ENCODE peak calls at places on chromosomes 7 and 10, in seven cellular contexts. One of them, this sample, is unnamed.

GRCh38 chr10:80671847-80672246 is 134.1 kb downstream of the SH2D4B start:
- DNase-seq in fibroblast of lung: no peak
- DNase-seq in T-helper 2 cell: no peak
- DNase-seq in smooth muscle cell of the brain vasculature: no peak
- DNase-seq in caudate nucleus: no peak
- DNase-seq in erythroblast: no peak
- DNase-seq in glutamatergic neuron: no peak
- DNase-seq in this sample: no peak

GRCh38 chr10:110634527-110635209 is 9.5 kb upstream of the RBM20 start:
- DNase-seq in fibroblast of lung: no peak
- DNase-seq in T-helper 2 cell: no peak
- DNase-seq in smooth muscle cell of the brain vasculature: no peak
- DNase-seq in caudate nucleus: no peak
- DNase-seq in erythroblast: no peak
- DNase-seq in glutamatergic neuron: no peak
- DNase-seq in this sample: no peak

GRCh38 chr7:88169717-88170320 is 50.0 kb downstream of the SRI start:
- DNase-seq in fibroblast of lung: peak; percentile 24
- DNase-seq in T-helper 2 cell: no peak
- DNase-seq in smooth muscle cell of the brain vasculature: no peak
- DNase-seq in caudate nucleus: no peak
- DNase-seq in erythroblast: peak; percentile 53
- DNase-seq in glutamatergic neuron: no peak
- DNase-seq in this sample: peak; percentile 2

GRCh38 chr7:111982133-111982532 is 224.1 kb downstream of the DOCK4 start:
- DNase-seq in fibroblast of lung: no peak
- DNase-seq in T-helper 2 cell: no peak
- DNase-seq in smooth muscle cell of the brain vasculature: no peak
- DNase-seq in caudate nucleus: no peak
- DNase-seq in erythroblast: no peak
- DNase-seq in glutamatergic neuron: no peak
- DNase-seq in this sample: no peak

GRCh38 chr10:29555091-29555745 is 79.6 kb downstream of the SVIL start:
- DNase-seq in fibroblast of lung: no peak
- DNase-seq in T-helper 2 cell: no peak
- DNase-seq in smooth muscle cell of the brain vasculature: no peak
- DNase-seq in caudate nucleus: no peak
- DNase-seq in erythroblast: no peak
- DNase-seq in glutamatergic neuron: no peak
- DNase-seq in this sample: no peak

GRCh38 chr10:52004342-52004949 is 305.1 kb upstream of the CSTF2T start:
- DNase-seq in fibroblast of lung: peak; percentile 69
- DNase-seq in T-helper 2 cell: no peak
- DNase-seq in smooth muscle cell of the brain vasculature: peak; percentile 17
- DNase-seq in caudate nucleus: no peak
- DNase-seq in erythroblast: peak; percentile 25
- DNase-seq in glutamatergic neuron: no peak
- DNase-seq in this sample: peak; percentile 8

GRCh38 chr10:73922007-73922863 is 11.3 kb downstream of the PLAU start:
- DNase-seq in fibroblast of lung: no peak
- DNase-seq in T-helper 2 cell: no peak
- DNase-seq in smooth muscle cell of the brain vasculature: no peak
- DNase-seq in caudate nucleus: no peak
- DNase-seq in erythroblast: no peak
- DNase-seq in glutamatergic neuron: no peak
- DNase-seq in this sample: no peak

GRCh38 chr7:21944616-21945373 is 904 bp downstream of the CDCA7L start:
- DNase-seq in fibroblast of lung: no peak
- DNase-seq in T-helper 2 cell: no peak
- DNase-seq in smooth muscle cell of the brain vasculature: no peak
- DNase-seq in caudate nucleus: no peak
- DNase-seq in erythroblast: peak; percentile 75
- DNase-seq in glutamatergic neuron: peak; percentile 23
- DNase-seq in this sample: peak; percentile 30

GRCh38 chr10:77355844-77356243 is 281.8 kb downstream of the KCNMA1 start:
- DNase-seq in fibroblast of lung: peak; percentile 75
- DNase-seq in T-helper 2 cell: no peak
- DNase-seq in smooth muscle cell of the brain vasculature: no peak
- DNase-seq in caudate nucleus: no peak
- DNase-seq in erythroblast: no peak
- DNase-seq in glutamatergic neuron: no peak
- DNase-seq in this sample: peak; percentile 86

GRCh38 chr10:119680050-119680449 is 28.9 kb downstream of the BAG3 start:
- DNase-seq in fibroblast of lung: peak; percentile 63
- DNase-seq in T-helper 2 cell: no peak
- DNase-seq in smooth muscle cell of the brain vasculature: no peak
- DNase-seq in caudate nucleus: no peak
- DNase-seq in erythroblast: no peak
- DNase-seq in glutamatergic neuron: no peak
- DNase-seq in this sample: no peak

GRCh38 chr7:73700070-73700423 is 16.6 kb downstream of the BUD23 start:
- DNase-seq in fibroblast of lung: no peak
- DNase-seq in T-helper 2 cell: no peak
- DNase-seq in smooth muscle cell of the brain vasculature: no peak
- DNase-seq in caudate nucleus: no peak
- DNase-seq in erythroblast: no peak
- DNase-seq in glutamatergic neuron: no peak
- DNase-seq in this sample: no peak

GRCh38 chr7:115122388-115122787 is 200.5 kb downstream of the MDFIC start:
- DNase-seq in fibroblast of lung: no peak
- DNase-seq in T-helper 2 cell: no peak
- DNase-seq in smooth muscle cell of the brain vasculature: no peak
- DNase-seq in caudate nucleus: no peak
- DNase-seq in erythroblast: no peak
- DNase-seq in glutamatergic neuron: no peak
- DNase-seq in this sample: no peak

GRCh38 chr7:81776972-81777371 is 7.1 kb upstream of the HGF start:
- DNase-seq in fibroblast of lung: no peak
- DNase-seq in T-helper 2 cell: no peak
- DNase-seq in smooth muscle cell of the brain vasculature: no peak
- DNase-seq in caudate nucleus: no peak
- DNase-seq in erythroblast: no peak
- DNase-seq in glutamatergic neuron: no peak
- DNase-seq in this sample: no peak

GRCh38 chr7:51240868-51241267 is 75.7 kb downstream of the COBL start:
- DNase-seq in fibroblast of lung: no peak
- DNase-seq in T-helper 2 cell: no peak
- DNase-seq in smooth muscle cell of the brain vasculature: no peak
- DNase-seq in caudate nucleus: no peak
- DNase-seq in erythroblast: no peak
- DNase-seq in glutamatergic neuron: no peak
- DNase-seq in this sample: no peak

GRCh38 chr7:144391823-144392255 is 11.7 kb downstream of the NOBOX start:
- DNase-seq in fibroblast of lung: peak; percentile 79
- DNase-seq in T-helper 2 cell: no peak
- DNase-seq in smooth muscle cell of the brain vasculature: peak; percentile 39
- DNase-seq in caudate nucleus: no peak
- DNase-seq in erythroblast: peak; percentile 52
- DNase-seq in glutamatergic neuron: no peak
- DNase-seq in this sample: peak; percentile 43

GRCh38 chr10:129193148-129193547 is 273.9 kb upstream of the MGMT start:
- DNase-seq in fibroblast of lung: peak; percentile 6
- DNase-seq in T-helper 2 cell: no peak
- DNase-seq in smooth muscle cell of the brain vasculature: no peak
- DNase-seq in caudate nucleus: no peak
- DNase-seq in erythroblast: no peak
- DNase-seq in glutamatergic neuron: no peak
- DNase-seq in this sample: no peak

GRCh38 chr10:116690356-116691078 is 51.8 kb downstream of the HSPA12A start:
- DNase-seq in fibroblast of lung: peak; percentile 39
- DNase-seq in T-helper 2 cell: no peak
- DNase-seq in smooth muscle cell of the brain vasculature: no peak
- DNase-seq in caudate nucleus: no peak
- DNase-seq in erythroblast: no peak
- DNase-seq in glutamatergic neuron: peak; percentile 51
- DNase-seq in this sample: no peak

GRCh38 chr10:51960494-51960895 is 261.1 kb upstream of the CSTF2T start:
- DNase-seq in fibroblast of lung: peak; percentile 87
- DNase-seq in T-helper 2 cell: no peak
- DNase-seq in smooth muscle cell of the brain vasculature: no peak
- DNase-seq in caudate nucleus: no peak
- DNase-seq in erythroblast: peak; percentile 44
- DNase-seq in glutamatergic neuron: no peak
- DNase-seq in this sample: peak; percentile 8

GRCh38 chr7:110541962-110542361 is 549.0 kb upstream of the LRRN3 start:
- DNase-seq in fibroblast of lung: no peak
- DNase-seq in T-helper 2 cell: no peak
- DNase-seq in smooth muscle cell of the brain vasculature: no peak
- DNase-seq in caudate nucleus: no peak
- DNase-seq in erythroblast: no peak
- DNase-seq in glutamatergic neuron: no peak
- DNase-seq in this sample: no peak

GRCh38 chr10:76126607-76127190 is 695.3 kb downstream of the LRMDA start:
- DNase-seq in fibroblast of lung: no peak
- DNase-seq in T-helper 2 cell: no peak
- DNase-seq in smooth muscle cell of the brain vasculature: no peak
- DNase-seq in caudate nucleus: no peak
- DNase-seq in erythroblast: no peak
- DNase-seq in glutamatergic neuron: no peak
- DNase-seq in this sample: no peak

GRCh38 chr10:6164271-6165095 is 38.2 kb upstream of the PFKFB3 start:
- DNase-seq in fibroblast of lung: no peak
- DNase-seq in T-helper 2 cell: no peak
- DNase-seq in smooth muscle cell of the brain vasculature: no peak
- DNase-seq in caudate nucleus: no peak
- DNase-seq in erythroblast: peak; percentile 70
- DNase-seq in glutamatergic neuron: no peak
- DNase-seq in this sample: no peak

GRCh38 chr10:131703527-131703926 is 197.3 kb upstream of the PPP2R2D start:
- DNase-seq in fibroblast of lung: no peak
- DNase-seq in T-helper 2 cell: no peak
- DNase-seq in smooth muscle cell of the brain vasculature: no peak
- DNase-seq in caudate nucleus: no peak
- DNase-seq in erythroblast: no peak
- DNase-seq in glutamatergic neuron: no peak
- DNase-seq in this sample: no peak

This sample was measured in Panc1.